ENCODE peak calls at places on chromosomes 3 and 15, in nine cellular contexts. B is WERI-Rb-1; C is EH; N is Ammon's horn; A is DMS153; Y is MV-4-11; D is fibroblast of the conjunctiva; T is activated T-helper 1 cell treated with anti-CD3 and anti-CD28 coated beads, Interleukin-12 subunit alpha, Interleukin-12 subunit beta, Interleukin-2, Interleukin-4 antibody, amounts not matched to agents 30 ng/mL and 10 ng/mL and 1 ng/mL, durations not matched to agents 14 hours and 24 hours and 36 hours; I is Calu3. G is an unnamed sample.

GRCh38 chr3:100496711-100497261 is 4.4 kb downstream of the TMEM45A start:
- DNase-seq in B (no peak), C (peak; percentile 85), N (no peak), A (no peak), Y (peak; percentile 58), D (no peak), T (no peak), I (no peak), G (no peak)

GRCh38 chr15:50830477-50831354 is 65.2 kb upstream of the SPPL2A start:
- DNase-seq in B (no peak), C (no peak), N (no peak), A (no peak), Y (no peak), D (no peak), T (no peak), I (no peak), G (no peak)

GRCh38 chr15:28019594-28020320 is 79.4 kb downstream of the OCA2 start:
- DNase-seq in B (peak; percentile 68), C (no peak), N (no peak), A (no peak), Y (no peak), D (no peak), T (no peak), I (no peak), G (no peak)

GRCh38 chr3:133457025-133457424 is 57.2 kb downstream of the BFSP2 start:
- DNase-seq in B (no peak), C (no peak), N (no peak), A (no peak), Y (no peak), D (no peak), T (no peak), I (no peak), G (no peak)

GRCh38 chr3:35987386-35987785 is 348.1 kb downstream of the ARPP21 start:
- DNase-seq in B (no peak), C (no peak), N (no peak), A (no peak), Y (no peak), D (no peak), T (no peak), I (no peak), G (no peak)

GRCh38 chr15:73273181-73274002 is 95.4 kb downstream of the HCN4 start:
- DNase-seq in B (peak; percentile 55), C (peak; percentile 61), N (peak; percentile 80), A (no peak), Y (peak; percentile 53), D (peak; percentile 53), T (peak; percentile 19), I (peak; percentile 62), G (peak; percentile 63)

GRCh38 chr3:15797600-15798303 is at the start of gene ANKRD28:
- DNase-seq in B (no peak), C (peak; percentile 98), N (peak; percentile 75), A (no peak), Y (peak; percentile 94), D (peak; percentile 97), T (peak; percentile 27), I (peak; percentile 20), G (peak; percentile 41)

GRCh38 chr3:31891876-31892455 is 89.1 kb downstream of the OSBPL10 start:
- DNase-seq in B (no peak), C (no peak), N (no peak), A (no peak), Y (no peak), D (no peak), T (no peak), I (no peak), G (no peak)

GRCh38 chr3:65406470-65406869 is 632.2 kb downstream of the MAGI1 start:
- DNase-seq in B (no peak), C (peak; percentile 27), N (no peak), A (no peak), Y (peak; percentile 8), D (no peak), T (no peak), I (no peak), G (no peak)

GRCh38 chr15:78708713-78709112 is 67.7 kb upstream of the CHRNB4 start:
- DNase-seq in B (no peak), C (no peak), N (no peak), A (no peak), Y (no peak), D (no peak), T (no peak), I (no peak), G (no peak)

GRCh38 chr3:102354818-102355515 is 79.8 kb upstream of the ZPLD1 start:
- DNase-seq in B (no peak), C (peak; percentile 5), N (no peak), A (no peak), Y (peak; percentile 10), D (peak; percentile 10), T (no peak), I (peak; percentile 16), G (no peak)

GRCh38 chr15:70856177-70856883 is 2.4 kb upstream of the LARP6 start:
- DNase-seq in B (no peak), C (peak; percentile 78), N (no peak), A (no peak), Y (no peak), D (peak; percentile 47), T (no peak), I (no peak), G (no peak)

GRCh38 chr3:136021798-136022197 is 56.3 kb downstream of the PPP2R3A start:
- DNase-seq in B (no peak), C (no peak), N (no peak), A (no peak), Y (no peak), D (no peak), T (no peak), I (no peak), G (no peak)

GRCh38 chr3:123129052-123129451 is 62.2 kb downstream of the PDIA5 start:
- DNase-seq in B (no peak), C (no peak), N (no peak), A (no peak), Y (no peak), D (no peak), T (no peak), I (no peak), G (no peak)

GRCh38 chr15:82892541-82892940 is 60.0 kb downstream of the HOMER2 start:
- DNase-seq in B (no peak), C (no peak), N (no peak), A (no peak), Y (no peak), D (no peak), T (no peak), I (no peak), G (no peak)

GRCh38 chr3:127207727-127208482 is 15.0 kb downstream of the PRR23E start:
- DNase-seq in B (no peak), C (no peak), N (no peak), A (no peak), Y (no peak), D (no peak), T (no peak), I (no peak), G (no peak)

GRCh38 chr15:95132774-95133173 is 901.4 kb downstream of the MCTP2 start:
- DNase-seq in B (no peak), C (peak; percentile 93), N (no peak), A (no peak), Y (no peak), D (no peak), T (no peak), I (no peak), G (no peak)

GRCh38 chr3:10602769-10603768 is 97.7 kb upstream of the ATP2B2 start:
- DNase-seq in B (no peak), C (no peak), N (no peak), A (no peak), Y (no peak), D (no peak), T (peak; percentile 47), I (no peak), G (no peak)

GRCh38 chr3:140974900-140975299 is 33.3 kb downstream of the SLC25A36 start:
- DNase-seq in B (no peak), C (no peak), N (no peak), A (no peak), Y (no peak), D (no peak), T (no peak), I (no peak), G (no peak)

GRCh38 chr3:88725440-88725839 is 382.0 kb upstream of the EPHA3 start:
- DNase-seq in B (no peak), C (no peak), N (no peak), A (no peak), Y (no peak), D (no peak), T (no peak), I (no peak), G (no peak)

GRCh38 chr3:178005961-178006360 is 530.3 kb upstream of the KCNMB2 start:
- DNase-seq in B (no peak), C (no peak), N (no peak), A (no peak), Y (no peak), D (no peak), T (no peak), I (no peak), G (no peak)

GRCh38 chr15:82039871-82040270 is 5.9 kb downstream of the MEX3B start:
- DNase-seq in B (no peak), C (no peak), N (no peak), A (no peak), Y (no peak), D (no peak), T (no peak), I (no peak), G (no peak)

GRCh38 chr3:185069583-185070030 is 83.3 kb downstream of the C3orf70 start:
- DNase-seq in B (peak; percentile 64), C (no peak), N (no peak), A (no peak), Y (no peak), D (no peak), T (no peak), I (no peak), G (no peak)

GRCh38 chr3:51500632-51501131 is 867 bp upstream of the DCAF1 start:
- DNase-seq in B (no peak), C (no peak), N (peak; percentile 10), A (no peak), Y (no peak), D (no peak), T (no peak), I (no peak), G (no peak)

GRCh38 chr3:127200086-127200691 is 7.3 kb downstream of the PRR23E start:
- DNase-seq in B (no peak), C (no peak), N (no peak), A (no peak), Y (peak; percentile 34), D (no peak), T (no peak), I (no peak), G (no peak)

GRCh38 chr15:75201609-75202250 is at the start of gene C15orf39:
- DNase-seq in B (peak; percentile 62), C (peak; percentile 76), N (peak; percentile 71), A (no peak), Y (peak; percentile 80), D (peak; percentile 24), T (peak; percentile 74), I (peak; percentile 86), G (peak; percentile 76)

GRCh38 chr3:97901327-97902295 is 70.6 kb downstream of the RIOX2 start:
- DNase-seq in B (no peak), C (no peak), N (peak; percentile 7), A (no peak), Y (no peak), D (no peak), T (no peak), I (no peak), G (no peak)

GRCh38 chr3:50263443-50264388 is 5.2 kb upstream of the SEMA3B start:
- DNase-seq in B (no peak), C (peak; percentile 57), N (no peak), A (no peak), Y (no peak), D (no peak), T (no peak), I (no peak), G (no peak)